ENCODE peak calls at places on chromosomes 16 and 17, in six cellular contexts. J is cardiac muscle cell, Y is A549, K is foreskin keratinocyte, E is uterus, N is sigmoid colon. A is an unnamed sample.

GRCh38 chr16:68786685-68787418 is 49.8 kb downstream of the CDH1 start:
- DNase-seq in J (peak; percentile 64), K (peak; percentile 76), Y (no peak), E (peak; percentile 20), N (peak; percentile 88), A (peak; percentile 20)

GRCh38 chr16:67718668-67719047 is 458 bp downstream of the GFOD2 start:
- DNase-seq in J (no peak), N (no peak), K (no peak), E (no peak), Y (no peak), A (no peak)

GRCh38 chr17:3043737-3044365 is 19.6 kb downstream of the OR1D5 start:
- DNase-seq in N (no peak), E (no peak), K (no peak), J (no peak), Y (no peak), A (no peak)

GRCh38 chr16:89107209-89107582 is 13.5 kb downstream of the ACSF3 start:
- DNase-seq in K (no peak), E (no peak), N (no peak), J (no peak), Y (no peak), A (no peak)

GRCh38 chr16:13021996-13022395 is 120.6 kb downstream of the SHISA9 start:
- DNase-seq in K (no peak), Y (no peak), E (no peak), J (no peak), N (no peak), A (no peak)

GRCh38 chr17:78146881-78147280 is 696 bp downstream of the C17orf99 start:
- DNase-seq in J (no peak), N (no peak), K (no peak), E (no peak), Y (no peak), A (no peak)

GRCh38 chr16:57649846-57650245 is 18.3 kb upstream of the ADGRG3 start:
- DNase-seq in K (no peak), E (no peak), N (no peak), Y (no peak), J (no peak), A (no peak)

GRCh38 chr16:629289-630023 is 1.3 kb upstream of the WFIKKN1 start:
- DNase-seq in K (no peak), E (peak; percentile 38), N (no peak), Y (no peak), J (no peak), A (no peak)

GRCh38 chr16:89322381-89323119 is 105.0 kb downstream of the ZNF778 start:
- DNase-seq in N (peak; percentile 88), E (peak; percentile 62), K (no peak), Y (peak; percentile 70), J (peak; percentile 91), A (no peak)

GRCh38 chr17:5344914-5345313 is 62.8 kb downstream of the RABEP1 start:
- DNase-seq in J (no peak), Y (no peak), K (no peak), N (no peak), E (no peak), A (no peak)

GRCh38 chr16:1997591-1998359 is 8.0 kb downstream of the SYNGR3 start:
- DNase-seq in K (no peak), E (no peak), Y (no peak), J (no peak), N (no peak), A (no peak)

GRCh38 chr16:1993731-1994131 is 4.0 kb downstream of the SYNGR3 start:
- DNase-seq in K (peak; percentile 50), Y (no peak), J (peak; percentile 11), N (no peak), E (no peak), A (no peak)

GRCh38 chr16:1998852-1999801 is 9.4 kb downstream of the SYNGR3 start:
- DNase-seq in K (no peak), E (no peak), J (no peak), N (no peak), Y (no peak), A (no peak)

GRCh38 chr16:1998360-1998835 is 8.6 kb downstream of the SYNGR3 start:
- DNase-seq in E (no peak), K (no peak), J (no peak), N (no peak), Y (no peak), A (no peak)

DNA sequence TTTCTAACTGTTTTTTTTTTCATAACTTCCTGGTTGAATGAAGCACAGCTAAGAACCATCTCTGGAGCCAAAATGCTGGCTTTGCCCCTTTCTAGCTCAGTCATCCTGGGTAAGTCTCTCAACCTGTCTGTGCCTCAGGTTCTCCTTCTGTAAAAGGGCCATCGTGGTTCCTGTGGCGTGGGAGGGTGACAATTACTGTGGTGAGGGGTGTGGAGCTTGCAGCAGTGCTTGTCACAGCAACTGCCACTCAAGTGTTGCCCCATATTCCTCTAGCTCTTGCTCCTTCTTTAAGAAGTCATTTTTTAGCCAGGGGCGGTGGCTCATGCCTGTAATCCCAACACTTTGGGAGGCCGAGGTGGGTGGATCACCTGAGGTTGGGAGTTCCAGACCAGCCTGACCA is 6.4 kb downstream of the SYNGR3 start:
- DNase-seq in N (no peak), E (no peak), Y (no peak), K (no peak), J (no peak), A (no peak)
- H3K27ac ChIP-seq in N (no peak overlapping the region), E (no peak overlapping the region), Y (peak overlapping the region; percentile 41), K (no peak overlapping the region), J (no peak overlapping the region), A (no peak overlapping the region)

GRCh38 chr17:9116861-9117568 is 95.7 kb downstream of the NTN1 start:
- DNase-seq in Y (no peak), J (no peak), K (no peak), E (no peak), N (peak; percentile 51), A (no peak)
- H3K27ac ChIP-seq in Y (no peak overlapping the region), J (no peak overlapping the region), K (no peak overlapping the region), E (no peak overlapping the region), N (no peak overlapping the region), A (no peak overlapping the region)

GRCh38 chr17:68053237-68054030 is 17.9 kb downstream of the KPNA2 start:
- DNase-seq in K (no peak), J (peak; percentile 71), E (peak; percentile 59), N (peak; percentile 84), Y (no peak), A (peak; percentile 82)
- H3K27ac ChIP-seq in K (no peak overlapping the region), J (no peak overlapping the region), E (peak overlapping the region; percentile 56), N (peak overlapping the region; percentile 57), Y (no peak overlapping the region), A (peak overlapping the region; percentile 76)

DNA sequence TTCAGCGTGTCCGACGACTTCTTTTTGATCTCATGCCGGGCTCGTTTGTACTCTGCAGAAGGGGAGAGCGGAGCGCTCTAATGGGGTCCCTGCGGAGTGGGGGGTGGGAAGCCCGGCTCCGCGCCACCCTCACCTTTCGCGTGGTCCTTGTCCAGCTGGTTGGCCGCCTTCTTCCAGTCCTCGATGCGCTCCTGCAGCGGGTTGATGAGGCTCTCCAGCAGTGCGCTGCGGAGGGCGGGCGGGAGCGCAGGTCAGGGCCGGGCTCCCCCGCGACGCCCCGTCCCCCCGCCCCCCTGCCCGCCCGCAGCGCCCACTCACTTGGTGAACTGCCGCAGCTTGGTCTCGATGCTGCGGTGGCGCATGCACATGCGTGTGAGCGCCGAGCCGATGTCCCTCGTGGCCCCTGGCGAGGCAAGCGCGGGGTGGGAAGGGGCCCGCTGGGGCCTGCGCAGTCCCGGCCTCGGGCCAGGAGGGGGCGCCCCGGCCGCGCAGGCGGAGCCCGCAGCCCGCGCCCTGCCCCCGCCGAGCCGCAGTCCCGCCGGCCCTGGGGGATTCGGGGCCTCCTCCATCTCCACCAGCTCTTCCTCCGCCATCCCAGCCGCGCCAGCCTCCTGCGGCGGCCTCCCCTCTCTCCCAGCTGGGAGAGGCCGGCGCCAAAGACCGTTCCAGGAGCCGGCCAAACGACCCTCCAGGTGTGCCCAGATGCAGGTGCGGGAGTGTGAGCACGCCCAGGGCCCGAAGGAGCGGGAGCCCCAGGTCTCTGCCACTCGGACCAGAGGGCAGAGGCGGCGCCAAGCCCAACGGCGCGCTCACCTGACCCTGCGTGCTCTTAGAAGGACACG is 6.0 kb downstream of the MTSS2 start:
- DNase-seq in J (peak; percentile 37), K (no peak), E (no peak), Y (peak; percentile 54), N (no peak), A (peak; percentile 71)
- H3K27ac ChIP-seq in J (no peak overlapping the region), K (no peak overlapping the region), E (peak overlapping the region; percentile 97), Y (peak overlapping the region; percentile 33), N (peak overlapping the region; percentile 96), A (peak overlapping the region; percentile 92)